ENCODE peak calls at places on chromosomes 3 and 15, in nine cellular contexts. N is heart left ventricle, U is uterus, P is RWPE2, A is GM23338, E is mucosa of descending colon, O is astrocyte, J is sigmoid colon, V is H1. K is an unnamed sample. For H3K4me1, the result is how much of the 10 kb centered on the place peaks cover.

GRCh38 chr3:135784557-135784956 is 181.0 kb upstream of the PPP2R3A start:
- DNase-seq in J (no peak), A (no peak), N (no peak), E (no peak), P (no peak), U (no peak), O (no peak), V (no peak), K (no peak)

GRCh38 chr3:149536429-149536828 is 61.9 kb downstream of the TM4SF4 start:
- DNase-seq in O (peak), V (peak), U (peak), E (no peak), J (peak), A (peak), N (peak), P (no peak), K (no peak)

GRCh38 chr3:16906679-16907078 is 21.9 kb downstream of the PLCL2 start:
- DNase-seq in O (peak), U (no peak), E (no peak), V (no peak), P (no peak), N (no peak), A (no peak), J (no peak), K (no peak)

GRCh38 chr3:44988073-44988472 is 12.0 kb downstream of the EXOSC7 start:
- DNase-seq in P (no peak), V (no peak), J (no peak), E (no peak), A (peak), U (no peak), O (no peak), N (no peak), K (no peak)

GRCh38 chr15:59222106-59222505 is 15.5 kb downstream of the LDHAL6B start:
- DNase-seq in E (no peak), A (no peak), V (no peak), U (no peak), N (no peak), J (no peak), O (peak), P (no peak), K (no peak)

GRCh38 chr15:100727291-100727851 is 125.0 kb downstream of the ASB7 start:
- DNase-seq in V (peak), A (peak), J (no peak), U (peak), P (peak), N (peak), O (peak), E (no peak), K (peak)

GRCh38 chr3:175007316-175007715 is 148.2 kb downstream of the NAALADL2 start:
- DNase-seq in E (no peak), U (no peak), P (no peak), N (no peak), V (no peak), O (no peak), J (no peak), A (no peak), K (no peak)

GRCh38 chr3:4730734-4731133 is 237.6 kb downstream of the ITPR1 start:
- DNase-seq in N (no peak), A (no peak), E (no peak), J (no peak), U (no peak), V (no peak), P (no peak), O (peak), K (no peak)

GRCh38 chr15:33029247-33029646 is 165.3 kb downstream of the FMN1 start:
- DNase-seq in U (no peak), J (no peak), A (no peak), P (no peak), O (no peak), V (no peak), E (no peak), N (no peak), K (no peak)

GRCh38 chr3:114632757-114633424 is 339.1 kb downstream of the TIGIT start:
- DNase-seq in N (no peak), E (no peak), U (no peak), O (no peak), A (no peak), V (no peak), J (no peak), P (no peak), K (no peak)

GRCh38 chr3:62110801-62111200 is 262.5 kb downstream of the FEZF2 start:
- DNase-seq in P (no peak), A (no peak), E (no peak), N (no peak), J (no peak), O (peak), U (no peak), V (no peak), K (no peak)

GRCh38 chr3:62113092-62113491 is 260.3 kb downstream of the FEZF2 start:
- DNase-seq in A (no peak), J (no peak), N (no peak), O (no peak), P (no peak), U (no peak), V (no peak), E (no peak), K (no peak)

DNA sequence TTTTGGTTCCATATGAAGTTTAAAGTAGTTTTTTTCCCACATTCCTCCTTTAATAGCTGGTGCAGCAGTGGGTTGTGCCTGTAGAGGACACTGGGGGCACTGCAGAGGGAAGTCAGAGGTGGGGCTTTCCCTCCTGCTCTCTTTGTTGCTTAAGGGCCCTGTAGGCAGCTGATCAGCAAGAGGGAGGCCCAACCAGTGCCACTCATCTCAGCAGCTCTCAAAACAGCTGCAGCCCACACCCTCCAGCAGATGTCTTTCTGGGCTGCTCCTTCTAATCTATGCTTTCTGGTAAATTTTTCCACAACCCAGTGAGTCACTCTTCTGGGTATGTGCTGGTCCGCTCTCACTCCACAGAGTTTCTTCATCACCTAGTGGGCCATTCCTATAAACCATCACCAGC is 263.8 kb downstream of the FEZF2 start:
- DNase-seq in V (no peak), N (no peak), A (peak), O (peak), E (no peak), P (no peak), U (no peak), J (no peak), K (peak)
- TF ChIP-seq CTCF in V (peak), N (no peak), A (peak), O (peak), E (no peak), P (no peak), U (no peak), J (no peak), K (peak)

DNA sequence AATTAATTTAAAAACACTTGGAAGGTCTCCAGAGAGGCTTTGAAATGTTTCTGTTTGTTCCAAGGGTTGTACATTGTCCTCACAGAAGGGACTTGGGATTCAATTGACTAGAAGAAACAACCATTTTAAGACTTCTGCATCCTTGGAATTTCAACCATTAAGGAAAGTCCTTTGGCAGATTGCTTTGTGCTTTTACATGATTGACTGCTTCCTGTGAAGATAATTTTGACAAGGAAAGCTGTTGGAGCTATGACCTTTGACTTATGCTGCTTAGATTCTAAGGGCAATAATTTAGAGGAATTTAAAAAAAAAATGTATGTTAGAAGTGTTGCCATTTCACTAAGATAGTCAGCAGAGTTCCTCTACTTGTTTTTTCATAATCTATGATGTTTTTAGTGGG is 483.9 kb upstream of the TBL1XR1 start:
- DNase-seq in O (no peak), E (no peak), V (no peak), N (no peak), P (no peak), A (no peak), J (no peak), U (no peak), K (no peak)
- H3K4me1 ChIP-seq in O (under half), E (under half), V (under half), N (under half), P (under half), A (under half), J (under half), U (under half), K (under half)

GRCh38 chr3:373193-373784 is 176.7 kb downstream of the CHL1 start:
- DNase-seq in U (no peak), E (no peak), A (no peak), N (no peak), P (no peak), J (no peak), O (no peak), V (no peak), K (no peak)

GRCh38 chr3:380801-381200 is 184.2 kb downstream of the CHL1 start:
- DNase-seq in J (no peak), A (no peak), U (no peak), E (no peak), O (no peak), V (no peak), N (no peak), P (no peak), K (no peak)

GRCh38 chr3:374459-374858 is 177.9 kb downstream of the CHL1 start:
- DNase-seq in V (no peak), U (no peak), A (no peak), J (no peak), O (no peak), E (no peak), N (no peak), P (no peak), K (no peak)

GRCh38 chr3:377158-377561 is 180.6 kb downstream of the CHL1 start:
- DNase-seq in N (no peak), U (no peak), J (no peak), O (peak), A (peak), E (no peak), P (no peak), V (no peak), K (peak)
- TF ChIP-seq CTCF in N (peak), U (peak), J (peak), O (peak), A (peak), E (no peak), P (peak), V (peak), K (peak)

GRCh38 chr3:50316657-50317242 is 5.8 kb downstream of the HYAL2 start:
- DNase-seq in V (no peak), E (peak), A (no peak), O (peak), U (peak), N (no peak), P (peak), J (no peak), K (peak)
- H3K4me1 ChIP-seq in V (under half), E (under half), A (under half), O (under half), U (under half), N (under half), P (under half), J (under half), K (under half)

GRCh38 chr15:65829150-65829764 is 37.2 kb upstream of the DENND4A start:
- DNase-seq in N (no peak), O (no peak), V (no peak), J (no peak), U (no peak), P (no peak), A (peak), E (no peak), K (peak)
- TF ChIP-seq CTCF in N (peak), O (peak), V (peak), J (peak), U (peak), P (peak), A (peak), E (no peak), K (peak)

GRCh38 chr15:55279746-55280351 is 9.8 kb downstream of the RAB27A start:
- DNase-seq in U (peak), E (no peak), V (no peak), P (no peak), O (peak), N (no peak), A (no peak), J (no peak), K (no peak)

GRCh38 chr15:55277116-55277564 is 12.5 kb downstream of the RAB27A start:
- DNase-seq in U (no peak), N (no peak), J (no peak), E (no peak), P (no peak), V (no peak), O (peak), A (no peak), K (no peak)

GRCh38 chr15:55281517-55282227 is 7.9 kb downstream of the RAB27A start:
- DNase-seq in V (no peak), O (no peak), E (no peak), J (no peak), U (no peak), A (no peak), P (no peak), N (no peak), K (no peak)

GRCh38 chr15:55277715-55278114 is 11.9 kb downstream of the RAB27A start:
- DNase-seq in O (no peak), E (no peak), P (no peak), N (no peak), J (no peak), V (no peak), A (no peak), U (no peak), K (no peak)

DNA sequence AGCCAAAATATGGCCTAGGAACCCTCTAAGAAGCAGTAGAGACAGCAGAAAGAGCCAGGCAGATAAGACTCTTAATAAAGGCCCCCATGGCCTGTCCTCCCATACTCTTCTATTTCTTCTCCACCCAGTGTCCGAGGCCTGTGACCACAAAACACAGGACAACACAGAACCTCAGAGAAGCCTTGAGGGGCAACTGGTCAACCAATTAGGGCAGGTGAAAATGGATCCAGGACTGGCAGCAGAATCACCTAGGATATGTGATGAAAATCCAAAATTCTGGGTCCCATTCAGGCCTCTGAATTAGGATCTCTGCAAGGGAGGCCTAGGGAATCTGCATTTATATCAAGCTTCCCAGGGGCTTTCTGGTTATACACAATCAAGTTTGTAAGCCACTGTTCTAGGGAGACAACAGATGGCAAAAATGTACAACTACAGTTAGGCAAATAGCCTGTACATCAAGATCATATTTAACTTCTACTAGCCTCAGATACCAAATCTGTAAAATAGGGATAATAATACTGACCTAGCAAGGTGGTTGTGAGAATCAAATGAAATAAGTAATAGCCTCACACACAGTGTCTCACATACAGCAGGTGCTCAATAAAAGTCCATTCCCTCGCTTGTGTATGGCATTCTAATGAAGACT is 10.4 kb downstream of the RAB27A start:
- DNase-seq in N (no peak), V (no peak), J (no peak), P (no peak), A (no peak), E (no peak), U (no peak), O (no peak), K (no peak)
- H3K4me1 ChIP-seq in N (half or more), V (under half), J (under half), P (under half), A (under half), E (under half), U (under half), O (under half), K (under half)

DNA sequence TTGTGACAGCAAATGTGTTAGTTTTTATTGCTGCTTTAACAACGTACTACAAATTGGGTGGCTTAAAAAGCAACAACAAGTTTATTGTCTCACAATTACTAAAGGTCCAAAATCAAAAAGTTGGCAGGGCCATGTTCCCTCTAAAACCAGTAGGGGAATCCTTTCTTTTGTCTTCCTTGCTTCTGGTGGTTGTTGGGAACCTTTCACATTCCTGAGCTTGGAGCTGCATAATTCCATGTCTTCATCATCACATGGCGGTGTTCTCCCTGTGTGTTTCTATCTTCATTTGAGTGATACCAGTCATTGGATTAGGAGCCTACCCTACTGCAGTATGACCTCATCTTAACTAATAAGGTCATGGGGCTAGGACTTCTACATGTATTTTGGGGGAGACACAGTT is 7.4 kb downstream of the SPRED1 start:
- DNase-seq in E (no peak), N (no peak), A (peak), O (peak), J (no peak), V (no peak), P (no peak), U (no peak), K (no peak)
- TF ChIP-seq CTCF in E (no peak), N (no peak), A (peak), O (peak), J (no peak), V (no peak), P (no peak), U (no peak), K (no peak)

GRCh38 chr3:46212101-46212500 is 4.0 kb upstream of the CCR1 start:
- DNase-seq in P (no peak), J (no peak), A (no peak), E (no peak), V (no peak), N (no peak), U (no peak), O (no peak), K (no peak)

GRCh38 chr3:46208167-46208704 is at the start of gene CCR1:
- DNase-seq in V (peak), A (peak), J (no peak), N (peak), E (peak), U (no peak), O (peak), P (no peak), K (no peak)

GRCh38 chr3:46209751-46210470 is 1.8 kb upstream of the CCR1 start:
- DNase-seq in N (no peak), P (no peak), J (no peak), A (no peak), V (no peak), U (no peak), O (no peak), E (no peak), K (no peak)

GRCh38 chr3:46206284-46206683 is 1.8 kb downstream of the CCR1 start:
- DNase-seq in U (no peak), J (no peak), V (no peak), E (no peak), P (no peak), A (no peak), N (no peak), O (no peak), K (no peak)

DNA sequence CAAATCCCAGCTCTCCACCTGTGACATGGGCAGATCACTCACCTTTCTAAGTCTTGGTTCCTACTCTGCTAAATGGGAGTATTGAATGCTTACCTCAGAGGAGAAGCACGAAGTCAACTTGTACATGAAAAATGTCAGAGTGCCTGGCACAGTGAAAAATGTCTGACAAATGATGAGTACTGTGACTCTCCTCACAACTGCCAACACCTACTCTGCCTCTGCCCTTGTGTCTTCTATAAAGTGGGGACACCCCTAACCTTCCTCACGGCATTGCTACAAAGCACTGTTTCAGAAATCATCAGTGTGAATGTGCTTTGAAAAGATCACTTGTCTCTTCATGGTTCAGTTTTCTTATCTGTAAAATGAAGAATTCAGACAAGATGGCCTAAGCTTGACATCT is 940 bp upstream of the CCR1 start:
- DNase-seq in A (no peak), V (no peak), P (no peak), O (no peak), N (no peak), E (no peak), J (no peak), U (no peak), K (no peak)
- H3K4me1 ChIP-seq in A (under half), V (under half), P (under half), O (under half), N (half or more), E (under half), J (under half), U (under half), K (under half)

GRCh38 chr3:30711867-30712266 is 105.5 kb downstream of the TGFBR2 start:
- DNase-seq in N (no peak), J (no peak), U (no peak), E (no peak), P (no peak), A (no peak), V (no peak), O (no peak), K (no peak)
- TF ChIP-seq CTCF in N (no peak), J (no peak), U (no peak), E (no peak), P (no peak), A (no peak), V (no peak), O (no peak), K (no peak)

K was measured in foreskin keratinocyte.